ENCODE peak calls at places on chromosome 18, in five cellular contexts. M is HFF-Myc; A is stimulated activated CD8-positive, alpha-beta memory T cell treated with anti-CD3 and anti-CD28 coated beads, Interleukin-2, amount 100 ng/mL, for 1 hour; F is EH; Y is AG10803. U is an unnamed sample.

GRCh38 chr18:2188258-2188657 is 383.0 kb downstream of the METTL4 start:
- DNase-seq in M (no peak), F (no peak), Y (no peak), A (no peak), U (no peak)

GRCh38 chr18:64175432-64175831 is 26.5 kb upstream of the LINC00305 start:
- DNase-seq in A (no peak), M (no peak), F (no peak), Y (no peak), U (no peak)

GRCh38 chr18:23585007-23585871 is 1.1 kb downstream of the NPC1 start:
- DNase-seq in F (peak), M (no peak), Y (peak), A (no peak), U (no peak)

GRCh38 chr18:44733069-44733753 is 52.5 kb downstream of the SETBP1 start:
- DNase-seq in A (no peak), M (peak), F (peak), Y (peak), U (peak)

GRCh38 chr18:35933982-35934381 is 38.5 kb upstream of the RMP24 start:
- DNase-seq in Y (no peak), F (no peak), A (no peak), M (no peak), U (no peak)

GRCh38 chr18:45270289-45270771 is 344.9 kb upstream of the SLC14A2 start:
- DNase-seq in Y (peak), A (no peak), F (peak), M (no peak), U (no peak)

GRCh38 chr18:26771524-26771923 is 94.0 kb downstream of the AQP4 start:
- DNase-seq in F (no peak), Y (no peak), M (no peak), A (no peak), U (no peak)

GRCh38 chr18:3612315-3612714 is 162.3 kb downstream of the TGIF1 start:
- DNase-seq in A (no peak), M (no peak), F (peak), Y (peak), U (peak)

GRCh38 chr18:48667276-48668254 is 128.7 kb downstream of the CTIF start:
- DNase-seq in F (peak), Y (no peak), A (no peak), M (no peak), U (peak)

GRCh38 chr18:39842042-39842791 is 2112.8 kb upstream of the PIK3C3 start:
- DNase-seq in Y (no peak), M (no peak), A (no peak), F (no peak), U (no peak)

GRCh38 chr18:808502-808901 is 3.5 kb downstream of the YES1 start:
- DNase-seq in A (no peak), Y (no peak), M (no peak), F (peak), U (no peak)

GRCh38 chr18:75183973-75184372 is 25.0 kb downstream of the PTGR3 start:
- DNase-seq in A (no peak), Y (no peak), M (no peak), F (no peak), U (peak)

GRCh38 chr18:12461326-12461725 is 53.6 kb downstream of the PRELID3A start:
- DNase-seq in Y (no peak), A (no peak), F (no peak), M (no peak), U (no peak)

GRCh38 chr18:36382151-36382550 is 84.6 kb downstream of the FHOD3 start:
- DNase-seq in F (no peak), A (no peak), Y (no peak), M (no peak), U (no peak)

GRCh38 chr18:35039633-35040032 is 1.6 kb upstream of the MAPRE2 start:
- DNase-seq in F (peak), Y (no peak), A (no peak), M (no peak), U (no peak)

GRCh38 chr18:11429876-11430275 is 179.5 kb upstream of the SLC35G4 start:
- DNase-seq in M (no peak), F (no peak), Y (no peak), A (no peak), U (no peak)

GRCh38 chr18:77141401-77142118 is 9.0 kb upstream of the MBP start:
- DNase-seq in M (no peak), A (no peak), F (no peak), Y (no peak), U (no peak)

GRCh38 chr18:73479472-73479871 is 611.7 kb upstream of the NETO1 start:
- DNase-seq in Y (peak), M (no peak), A (no peak), F (peak), U (no peak)

GRCh38 chr18:22789600-22789999 is 143.5 kb upstream of the RBBP8 start:
- DNase-seq in M (no peak), F (peak), A (no peak), Y (no peak), U (no peak)

GRCh38 chr18:3604626-3605408 is 154.8 kb downstream of the TGIF1 start:
- DNase-seq in F (peak), A (no peak), M (peak), Y (peak), U (peak)

GRCh38 chr18:59054892-59055291 is 84.8 kb upstream of the SEC11C start:
- DNase-seq in M (no peak), A (no peak), Y (peak), F (peak), U (no peak)

GRCh38 chr18:63410792-63411191 is 11.5 kb downstream of the VPS4B start:
- DNase-seq in F (peak), A (no peak), Y (peak), M (peak), U (no peak)

GRCh38 chr18:36831139-36831538 is 2.2 kb downstream of the KIAA1328 start:
- DNase-seq in M (no peak), Y (peak), A (no peak), F (peak), U (no peak)

GRCh38 chr18:56124186-56124585 is 514.2 kb downstream of the TXNL1 start:
- DNase-seq in M (no peak), A (no peak), F (peak), Y (peak), U (no peak)

GRCh38 chr18:5059540-5060032 is 137.5 kb downstream of the AKAIN1 start:
- DNase-seq in Y (no peak), A (no peak), M (no peak), F (no peak), U (no peak)

GRCh38 chr18:69757733-69758132 is 189.9 kb downstream of the CD226 start:
- DNase-seq in F (no peak), A (no peak), M (no peak), Y (no peak), U (no peak)

GRCh38 chr18:62586781-62587487 is 64.1 kb downstream of the ZCCHC2 start:
- DNase-seq in M (no peak), A (no peak), F (no peak), Y (no peak), U (peak)

GRCh38 chr18:63365909-63366269 is 1.1 kb downstream of the KDSR start:
- DNase-seq in F (peak), Y (peak), A (no peak), M (no peak), U (no peak)

GRCh38 chr18:42131044-42131939 is 176.3 kb downstream of the PIK3C3 start:
- DNase-seq in F (no peak), M (no peak), Y (no peak), A (no peak), U (no peak)

GRCh38 chr18:48826806-48827205 is 124.0 kb downstream of the SMAD7 start:
- DNase-seq in A (no peak), M (no peak), Y (no peak), F (no peak), U (no peak)